ENCODE peak calls at places on chromosomes 4 and X, in seven cellular contexts. L is activated CD4-positive, alpha-beta T cell treated with anti-CD3 and anti-CD28 coated beads, Interleukin-2, amount 50 U/mL, for 24 hours; M is G401; U is HFFc6; S is A172; H is NCI-H1092; I is AG09319. W is an unnamed sample.

GRCh38 chrX:139844163-139844562 is 88.7 kb downstream of the ATP11C start:
- DNase-seq in L (no peak), M (peak; percentile 36), U (no peak), S (no peak), H (no peak), I (no peak), W (no peak)

GRCh38 chr4:144709159-144709558 is 63.2 kb downstream of the HHIP start:
- DNase-seq in L (no peak), M (no peak), U (peak; percentile 41), S (peak; percentile 90), H (no peak), I (no peak), W (peak; percentile 87)

GRCh38 chrX:147894332-147894870 is 17.3 kb upstream of the FMR1 start:
- DNase-seq in L (no peak), M (no peak), U (no peak), S (peak; percentile 2), H (no peak), I (no peak), W (peak; percentile 48)

GRCh38 chr4:68904786-68905185 is 46.8 kb downstream of the UGT2A3 start:
- DNase-seq in L (no peak), M (no peak), U (no peak), S (no peak), H (no peak), I (no peak), W (no peak)

GRCh38 chrX:129749069-129749468 is 10.3 kb downstream of the XPNPEP2 start:
- DNase-seq in L (no peak), M (no peak), U (no peak), S (no peak), H (no peak), I (no peak), W (no peak)

GRCh38 chrX:15206306-15206705 is 63.6 kb downstream of the ASB9 start:
- DNase-seq in L (no peak), M (peak; percentile 33), U (no peak), S (no peak), H (peak; percentile 77), I (no peak), W (peak; percentile 46)

GRCh38 chr4:150562751-150563150 is 19.2 kb upstream of the MAB21L2 start:
- DNase-seq in L (no peak), M (no peak), U (no peak), S (no peak), H (no peak), I (no peak), W (no peak)

GRCh38 chr4:41509411-41510008 is 28.4 kb upstream of the LIMCH1 start:
- DNase-seq in L (no peak), M (peak; percentile 64), U (no peak), S (no peak), H (peak; percentile 36), I (no peak), W (no peak)

GRCh38 chr4:168274871-168275270 is 43.7 kb downstream of the DDX60 start:
- DNase-seq in L (no peak), M (no peak), U (no peak), S (no peak), H (no peak), I (no peak), W (no peak)

GRCh38 chr4:143482753-143483362 is 30.6 kb upstream of the SMARCA5 start:
- DNase-seq in L (no peak), M (peak; percentile 56), U (peak; percentile 56), S (peak; percentile 35), H (peak; percentile 2), I (peak; percentile 24), W (peak; percentile 5)

GRCh38 chr4:173782660-173783059 is 252.6 kb upstream of the HAND2 start:
- DNase-seq in L (no peak), M (no peak), U (no peak), S (no peak), H (no peak), I (no peak), W (no peak)

GRCh38 chr4:173014113-173014558 is 154.5 kb upstream of the GALNT7 start:
- DNase-seq in L (no peak), M (peak; percentile 86), U (peak; percentile 37), S (peak; percentile 59), H (no peak), I (no peak), W (peak; percentile 67)

GRCh38 chr4:26083987-26084386 is 170.0 kb downstream of the SMIM20 start:
- DNase-seq in L (no peak), M (peak; percentile 56), U (peak; percentile 88), S (peak; percentile 92), H (no peak), I (peak; percentile 62), W (peak; percentile 85)

GRCh38 chr4:107640157-107640556 is 79.9 kb downstream of the PAPSS1 start:
- DNase-seq in L (no peak), M (no peak), U (no peak), S (no peak), H (no peak), I (no peak), W (no peak)

GRCh38 chr4:2931765-2932560 is 31.2 kb downstream of the NOP14 start:
- DNase-seq in L (no peak), M (no peak), U (no peak), S (no peak), H (no peak), I (no peak), W (no peak)

W was measured in NCI-H226.